ENCODE peak calls at places on chromosomes 11 and 22, in six cellular contexts. M is iPS DF 6.9, U is osteoblast, J is IMR-90, Y is OCI-LY7, Z is lower lobe of right lung. H is an unnamed sample.
A peak's percentile ranks its signal among the peaks of the same experiment; 100 is the strongest.

GRCh38 chr11:113305440-113306336 is 8.7 kb upstream of the TTC12 start:
- DNase-seq in U (peak; percentile 86), M (peak; percentile 66), Y (peak; percentile 53), J (peak; percentile 51), Z (peak; percentile 82), H (peak; percentile 92)

GRCh38 chr11:134270250-134270714 is 5.9 kb upstream of the GLB1L3 start:
- DNase-seq in Y (no peak), U (no peak), M (no peak), J (no peak), Z (no peak), H (no peak)

GRCh38 chr11:9565822-9566560 is 7.5 kb upstream of the WEE1 start:
- DNase-seq in Z (no peak), J (peak; percentile 100), M (peak; percentile 88), Y (no peak), U (peak; percentile 95), H (peak; percentile 94)

GRCh38 chr11:3134218-3134621 is 30.9 kb downstream of the OSBPL5 start:
- DNase-seq in U (peak; percentile 29), J (no peak), Y (no peak), Z (peak; percentile 30), M (no peak), H (no peak)

GRCh38 chr11:120565436-120566155 is 54.0 kb downstream of the GRIK4 start:
- DNase-seq in Y (no peak), Z (no peak), M (no peak), J (no peak), U (no peak), H (no peak)

GRCh38 chr11:110074499-110074898 is 18.7 kb upstream of the ZC3H12C start:
- DNase-seq in J (no peak), Y (no peak), U (no peak), Z (no peak), M (no peak), H (no peak)

GRCh38 chr11:70415642-70416395 is 17.5 kb downstream of the CTTN start:
- DNase-seq in Z (no peak), Y (no peak), M (no peak), U (peak; percentile 57), J (peak; percentile 22), H (no peak)

GRCh38 chr11:65435330-65435931 is 12.8 kb downstream of the NEAT1 start:
- DNase-seq in U (no peak), Y (no peak), M (no peak), Z (no peak), J (peak; percentile 45), H (no peak)

GRCh38 chr11:68998390-68998911 is 14.6 kb downstream of the MRGPRF start:
- DNase-seq in J (peak; percentile 12), M (no peak), Z (peak; percentile 30), Y (no peak), U (peak; percentile 70), H (no peak)

GRCh38 chr11:36233226-36233625 is 56.0 kb downstream of the COMMD9 start:
- DNase-seq in U (no peak), Z (no peak), Y (no peak), J (peak; percentile 16), M (no peak), H (no peak)

GRCh38 chr22:48857202-48857805 is 970.4 kb downstream of the BRD1 start:
- DNase-seq in J (no peak), Y (no peak), Z (no peak), U (no peak), M (no peak), H (no peak)

GRCh38 chr11:72091292-72091691 is 10.6 kb downstream of the LRRC51 start:
- DNase-seq in Z (peak; percentile 72), J (peak; percentile 54), Y (peak; percentile 83), U (peak; percentile 87), M (no peak), H (no peak)

GRCh38 chr22:41367039-41367679 is 14.6 kb upstream of the TEF start:
- DNase-seq in J (peak; percentile 96), Y (no peak), U (peak; percentile 100), M (no peak), Z (peak; percentile 97), H (peak; percentile 98)

GRCh38 chr11:65942531-65942930 is 2.7 kb upstream of the TSGA10IP start:
- DNase-seq in U (no peak), M (no peak), J (no peak), Z (no peak), Y (no peak), H (no peak)

GRCh38 chr11:46330887-46331652 is 16.2 kb upstream of the DGKZ start:
- DNase-seq in Y (no peak), Z (no peak), U (no peak), M (no peak), J (no peak), H (no peak)

GRCh38 chr22:24564376-24565058 is 8.7 kb downstream of the SNRPD3 start:
- DNase-seq in Y (no peak), M (no peak), J (no peak), U (peak; percentile 31), Z (no peak), H (no peak)

GRCh38 chr22:27581688-27582087 is 219.9 kb downstream of the MN1 start:
- DNase-seq in Y (no peak), U (no peak), Z (peak; percentile 64), M (no peak), J (peak; percentile 17), H (peak; percentile 97)

GRCh38 chr11:69914286-69915150 is 95.3 kb upstream of the FGF3 start:
- DNase-seq in Y (no peak), U (peak; percentile 64), M (no peak), Z (peak; percentile 34), J (no peak), H (no peak)

GRCh38 chr11:2325123-2325522 is 23.3 kb downstream of the TSPAN32 start:
- DNase-seq in Z (no peak), Y (no peak), M (no peak), U (no peak), J (no peak), H (no peak)

GRCh38 chr22:35192121-35192918 is 65.0 kb upstream of the HMGXB4 start:
- DNase-seq in Y (no peak), Z (no peak), J (peak; percentile 5), U (no peak), M (no peak), H (peak; percentile 70)

GRCh38 chr22:46009730-46010129 is 32.8 kb upstream of the WNT7B start:
- DNase-seq in U (peak; percentile 43), Z (peak; percentile 45), Y (no peak), J (no peak), M (no peak), H (no peak)

GRCh38 chr11:3227568-3228444 is 4.4 kb downstream of the MRGPRE start:
- DNase-seq in Z (peak; percentile 40), Y (no peak), M (no peak), U (peak; percentile 60), J (no peak), H (no peak)

GRCh38 chr11:35363246-35364100 is 55.9 kb downstream of the SLC1A2 start:
- DNase-seq in Z (no peak), Y (no peak), J (no peak), U (no peak), M (no peak), H (no peak)

DNA sequence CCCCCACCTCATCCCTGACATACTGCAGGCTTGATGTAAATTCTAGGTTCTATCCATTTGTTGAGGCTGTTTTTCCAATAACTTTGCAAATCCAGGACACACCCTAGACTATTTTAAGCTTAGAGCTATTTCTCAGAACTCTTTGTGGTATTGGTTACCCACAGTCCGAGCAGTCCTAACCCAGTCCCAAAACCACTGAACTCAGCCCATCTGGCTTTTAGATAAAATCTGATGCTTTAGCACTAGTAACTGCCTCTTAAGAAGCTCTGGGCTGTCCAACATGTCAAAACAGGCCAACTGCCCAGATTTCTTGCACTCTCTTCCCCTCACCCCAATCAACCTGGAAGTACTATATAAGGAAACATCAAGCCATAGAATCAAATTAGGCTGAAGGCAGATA is 344.4 kb upstream of the CADM1 start:
- DNase-seq in M (no peak), Y (no peak), J (no peak), U (no peak), Z (no peak), H (no peak)
- H3K27ac ChIP-seq in M (no peak overlapping the region), Y (no peak overlapping the region), J (no peak overlapping the region), U (no peak overlapping the region), Z (no peak overlapping the region), H (no peak overlapping the region)

DNA sequence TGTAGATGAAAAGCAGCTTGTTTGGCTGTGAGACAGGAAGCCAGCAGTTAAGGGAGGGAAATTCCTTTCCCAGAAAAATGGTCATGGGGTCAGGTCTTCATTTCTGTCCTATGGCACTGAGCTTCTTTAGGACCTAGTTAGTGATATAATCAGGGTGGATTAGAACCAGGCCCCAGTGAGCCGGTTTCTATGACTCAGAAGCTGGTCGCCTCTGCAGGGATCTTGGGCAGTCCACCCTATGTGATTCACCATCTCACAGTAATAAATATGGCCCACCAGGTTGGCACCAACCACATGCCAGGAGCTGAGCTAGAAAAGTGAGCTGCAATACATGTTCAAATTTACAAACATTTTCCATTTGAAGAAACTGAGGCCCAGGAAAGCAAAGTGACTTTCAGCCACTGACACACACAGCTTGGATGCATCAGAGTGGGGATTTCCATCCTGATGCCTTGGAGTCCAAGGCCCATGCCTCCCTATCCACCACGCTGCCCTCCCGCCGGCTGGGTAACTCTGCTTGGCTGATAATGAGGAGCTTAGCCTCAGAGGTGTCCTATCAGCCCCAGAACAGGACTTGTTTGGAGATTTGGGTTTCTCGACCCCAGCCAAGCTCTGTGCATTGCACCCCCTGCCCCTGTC is 42.0 kb downstream of the CD82 start:
- DNase-seq in J (peak; percentile 52), Z (no peak), Y (no peak), M (no peak), U (peak; percentile 88), H (no peak)
- H3K27ac ChIP-seq in J (no peak overlapping the region), Z (no peak overlapping the region), Y (no peak overlapping the region), M (no peak overlapping the region), U (peak overlapping the region; percentile 18), H (peak overlapping the region; percentile 39)

DNA sequence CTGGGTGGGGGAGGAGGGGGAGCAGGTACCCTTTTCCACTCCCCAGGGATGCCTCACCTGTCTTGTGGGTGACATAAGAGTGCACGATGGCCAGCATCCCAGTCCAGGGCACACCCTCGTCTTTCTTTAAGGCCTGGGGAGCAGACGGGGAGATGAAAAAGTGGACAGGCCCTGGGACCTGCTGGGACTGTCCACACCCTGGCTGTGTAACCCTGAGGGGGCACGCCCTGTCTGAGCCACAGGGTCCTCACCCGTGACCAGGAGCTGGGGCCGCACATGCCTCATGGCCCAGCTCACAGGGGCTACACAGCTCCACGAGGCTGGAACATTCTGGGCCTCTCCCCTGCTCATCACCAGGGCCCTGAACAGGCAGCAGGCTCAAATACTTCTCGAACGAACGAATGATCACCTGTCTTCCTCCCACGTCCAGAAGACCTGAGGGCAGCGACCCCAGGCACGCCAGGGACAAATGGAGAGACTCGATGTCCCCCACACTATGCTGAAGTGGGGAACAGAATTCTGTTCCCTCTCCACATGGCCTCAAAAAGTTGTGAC is 123.9 kb downstream of the PHF21B start:
- DNase-seq in Z (no peak), J (no peak), Y (no peak), M (no peak), U (no peak), H (no peak)
- H3K27ac ChIP-seq in Z (no peak overlapping the region), J (no peak overlapping the region), Y (no peak overlapping the region), M (no peak overlapping the region), U (no peak overlapping the region), H (no peak overlapping the region)

DNA sequence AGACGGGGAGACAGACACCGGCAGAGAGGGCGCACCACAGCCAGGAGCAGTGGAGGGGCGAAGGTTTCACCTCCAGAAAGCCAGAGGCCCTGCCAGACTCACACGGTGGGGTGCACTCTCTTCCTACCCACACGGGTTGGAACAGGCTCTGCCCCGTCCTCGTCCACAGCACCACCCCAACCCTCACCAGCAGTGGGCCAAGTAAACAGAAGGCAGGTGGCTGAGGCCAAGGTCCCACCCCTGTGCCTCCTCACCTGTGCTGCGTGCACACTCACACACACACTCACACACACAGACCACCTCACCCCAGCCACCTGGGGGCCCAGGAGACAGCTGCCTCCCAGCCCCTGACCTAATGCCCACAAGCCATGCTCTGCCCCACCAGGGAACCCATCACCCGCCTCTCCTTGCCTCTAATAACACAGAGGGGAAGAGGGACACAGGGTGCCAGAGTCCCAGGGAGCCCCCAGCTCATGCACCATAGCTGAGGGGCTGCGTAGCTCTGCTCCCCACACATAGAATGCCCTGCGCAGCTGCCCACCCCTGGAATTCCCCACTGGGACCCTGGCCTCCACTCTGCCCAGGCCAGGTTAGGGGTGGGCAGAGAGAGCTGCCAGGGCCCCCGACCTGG is 3.1 kb downstream of the CYB5R3 start:
- DNase-seq in U (peak; percentile 82), Z (no peak), J (no peak), M (no peak), Y (no peak), H (no peak)
- H3K27ac ChIP-seq in U (peak overlapping the region; percentile 63), Z (peak overlapping the region; percentile 95), J (no peak overlapping the region), M (no peak overlapping the region), Y (no peak overlapping the region), H (peak overlapping the region; percentile 96)

H was measured in esophagus muscularis mucosa.